ENCODE peak calls at places on chromosomes 5 and 9, in six cellular contexts. One of them, this sample, is unnamed.

GRCh38 chr9:136204838-136205706 is at the start of gene LHX3:
- DNase-seq in tibial nerve: no peak
- DNase-seq in heart left ventricle: peak
- DNase-seq in RWPE1: peak
- DNase-seq in PC-3: no peak
- DNase-seq in H9: peak
- DNase-seq in this sample: no peak

GRCh38 chr5:10577371-10578291 is 13.8 kb downstream of the ANKRD33B start:
- DNase-seq in tibial nerve: no peak
- DNase-seq in heart left ventricle: peak
- DNase-seq in RWPE1: no peak
- DNase-seq in PC-3: no peak
- DNase-seq in H9: no peak
- DNase-seq in this sample: no peak

GRCh38 chr5:165502893-165503696 is 1997.7 kb downstream of the MAT2B start:
- DNase-seq in tibial nerve: no peak
- DNase-seq in heart left ventricle: no peak
- DNase-seq in RWPE1: no peak
- DNase-seq in PC-3: no peak
- DNase-seq in H9: no peak
- DNase-seq in this sample: no peak

GRCh38 chr5:13188393-13188792 is 756.1 kb downstream of the DNAH5 start:
- DNase-seq in tibial nerve: peak
- DNase-seq in heart left ventricle: no peak
- DNase-seq in RWPE1: no peak
- DNase-seq in PC-3: peak
- DNase-seq in H9: no peak
- DNase-seq in this sample: no peak

GRCh38 chr9:82131072-82131471 is 142.5 kb downstream of the SPATA31D1 start:
- DNase-seq in tibial nerve: no peak
- DNase-seq in heart left ventricle: no peak
- DNase-seq in RWPE1: no peak
- DNase-seq in PC-3: no peak
- DNase-seq in H9: no peak
- DNase-seq in this sample: no peak

GRCh38 chr9:123652416-123652815 is 277.5 kb downstream of the DENND1A start:
- DNase-seq in tibial nerve: no peak
- DNase-seq in heart left ventricle: no peak
- DNase-seq in RWPE1: no peak
- DNase-seq in PC-3: no peak
- DNase-seq in H9: no peak
- DNase-seq in this sample: no peak

GRCh38 chr5:157108961-157109360 is at the start of gene HAVCR2:
- DNase-seq in tibial nerve: peak
- DNase-seq in heart left ventricle: peak
- DNase-seq in RWPE1: no peak
- DNase-seq in PC-3: no peak
- DNase-seq in H9: no peak
- DNase-seq in this sample: no peak

GRCh38 chr9:113152699-113153098 is 1.9 kb downstream of the SLC31A2 start:
- DNase-seq in tibial nerve: no peak
- DNase-seq in heart left ventricle: no peak
- DNase-seq in RWPE1: peak
- DNase-seq in PC-3: peak
- DNase-seq in H9: no peak
- DNase-seq in this sample: no peak

GRCh38 chr5:98755406-98755805 is 18.1 kb upstream of the RGMB start:
- DNase-seq in tibial nerve: no peak
- DNase-seq in heart left ventricle: no peak
- DNase-seq in RWPE1: no peak
- DNase-seq in PC-3: peak
- DNase-seq in H9: no peak
- DNase-seq in this sample: no peak

GRCh38 chr5:443239-444151 is 519 bp downstream of the EXOC3 start:
- DNase-seq in tibial nerve: no peak
- DNase-seq in heart left ventricle: no peak
- DNase-seq in RWPE1: peak
- DNase-seq in PC-3: no peak
- DNase-seq in H9: peak
- DNase-seq in this sample: no peak

GRCh38 chr5:160486573-160486972 is 64.9 kb downstream of the PTTG1 start:
- DNase-seq in tibial nerve: no peak
- DNase-seq in heart left ventricle: no peak
- DNase-seq in RWPE1: no peak
- DNase-seq in PC-3: no peak
- DNase-seq in H9: no peak
- DNase-seq in this sample: no peak

GRCh38 chr9:103991698-103992097 is 102.4 kb upstream of the SMC2 start:
- DNase-seq in tibial nerve: no peak
- DNase-seq in heart left ventricle: no peak
- DNase-seq in RWPE1: no peak
- DNase-seq in PC-3: no peak
- DNase-seq in H9: no peak
- DNase-seq in this sample: no peak

GRCh38 chr5:54663876-54664275 is 146.3 kb downstream of the SNX18 start:
- DNase-seq in tibial nerve: peak
- DNase-seq in heart left ventricle: no peak
- DNase-seq in RWPE1: peak
- DNase-seq in PC-3: peak
- DNase-seq in H9: no peak
- DNase-seq in this sample: no peak

GRCh38 chr9:20382460-20383071 is 239.7 kb downstream of the MLLT3 start:
- DNase-seq in tibial nerve: no peak
- DNase-seq in heart left ventricle: no peak
- DNase-seq in RWPE1: no peak
- DNase-seq in PC-3: peak
- DNase-seq in H9: no peak
- DNase-seq in this sample: no peak

GRCh38 chr9:110317921-110318320 is 19.7 kb downstream of the TXNDC8 start:
- DNase-seq in tibial nerve: no peak
- DNase-seq in heart left ventricle: no peak
- DNase-seq in RWPE1: no peak
- DNase-seq in PC-3: no peak
- DNase-seq in H9: no peak
- DNase-seq in this sample: no peak

GRCh38 chr5:143605403-143606005 is 202.0 kb upstream of the NR3C1 start:
- DNase-seq in tibial nerve: peak
- DNase-seq in heart left ventricle: peak
- DNase-seq in RWPE1: no peak
- DNase-seq in PC-3: peak
- DNase-seq in H9: no peak
- DNase-seq in this sample: no peak

GRCh38 chr9:111094433-111095421 is 56.5 kb upstream of the LPAR1 start:
- DNase-seq in tibial nerve: peak
- DNase-seq in heart left ventricle: peak
- DNase-seq in RWPE1: peak
- DNase-seq in PC-3: peak
- DNase-seq in H9: no peak
- DNase-seq in this sample: no peak

GRCh38 chr9:92961627-92962302 is 14.4 kb downstream of the FGD3 start:
- DNase-seq in tibial nerve: no peak
- DNase-seq in heart left ventricle: no peak
- DNase-seq in RWPE1: no peak
- DNase-seq in PC-3: no peak
- DNase-seq in H9: no peak
- DNase-seq in this sample: no peak

GRCh38 chr9:99628843-99629242 is 192.8 kb upstream of the NR4A3 start:
- DNase-seq in tibial nerve: no peak
- DNase-seq in heart left ventricle: no peak
- DNase-seq in RWPE1: no peak
- DNase-seq in PC-3: no peak
- DNase-seq in H9: no peak
- DNase-seq in this sample: no peak

GRCh38 chr5:82351754-82352145 is 73.6 kb upstream of the RPS23 start:
- DNase-seq in tibial nerve: no peak
- DNase-seq in heart left ventricle: no peak
- DNase-seq in RWPE1: peak
- DNase-seq in PC-3: peak
- DNase-seq in H9: no peak
- DNase-seq in this sample: peak
- H3K27ac ChIP-seq in tibial nerve: no peak
- H3K27ac ChIP-seq in heart left ventricle: peak
- H3K27ac ChIP-seq in RWPE1: no peak
- H3K27ac ChIP-seq in PC-3: peak
- H3K27ac ChIP-seq in H9: no peak
- H3K27ac ChIP-seq in this sample: no peak

GRCh38 chr9:8534828-8535227 is 735.2 kb upstream of the DMAC1 start:
- DNase-seq in tibial nerve: no peak
- DNase-seq in heart left ventricle: no peak
- DNase-seq in RWPE1: no peak
- DNase-seq in PC-3: no peak
- DNase-seq in H9: no peak
- DNase-seq in this sample: no peak
- H3K27ac ChIP-seq in tibial nerve: no peak
- H3K27ac ChIP-seq in heart left ventricle: no peak
- H3K27ac ChIP-seq in RWPE1: no peak
- H3K27ac ChIP-seq in PC-3: no peak
- H3K27ac ChIP-seq in H9: no peak
- H3K27ac ChIP-seq in this sample: no peak

GRCh38 chr5:38753776-38754175 is 92.0 kb upstream of the OSMR start:
- DNase-seq in tibial nerve: no peak
- DNase-seq in heart left ventricle: no peak
- DNase-seq in RWPE1: no peak
- DNase-seq in PC-3: no peak
- DNase-seq in H9: no peak
- DNase-seq in this sample: no peak
- H3K27ac ChIP-seq in tibial nerve: no peak
- H3K27ac ChIP-seq in heart left ventricle: no peak
- H3K27ac ChIP-seq in RWPE1: no peak
- H3K27ac ChIP-seq in PC-3: no peak
- H3K27ac ChIP-seq in H9: no peak
- H3K27ac ChIP-seq in this sample: no peak

GRCh38 chr5:179821298-179822058 is 773 bp downstream of the SQSTM1 start:
- DNase-seq in tibial nerve: peak
- DNase-seq in heart left ventricle: peak
- DNase-seq in RWPE1: peak
- DNase-seq in PC-3: peak
- DNase-seq in H9: peak
- DNase-seq in this sample: peak
- H3K27ac ChIP-seq in tibial nerve: peak
- H3K27ac ChIP-seq in heart left ventricle: peak
- H3K27ac ChIP-seq in RWPE1: peak
- H3K27ac ChIP-seq in PC-3: peak
- H3K27ac ChIP-seq in H9: no peak
- H3K27ac ChIP-seq in this sample: peak

GRCh38 chr9:120886490-120886967 is 9.5 kb upstream of the PHF19 start:
- DNase-seq in tibial nerve: peak
- DNase-seq in heart left ventricle: no peak
- DNase-seq in RWPE1: no peak
- DNase-seq in PC-3: peak
- DNase-seq in H9: no peak
- DNase-seq in this sample: no peak
- H3K27ac ChIP-seq in tibial nerve: no peak
- H3K27ac ChIP-seq in heart left ventricle: no peak
- H3K27ac ChIP-seq in RWPE1: no peak
- H3K27ac ChIP-seq in PC-3: peak
- H3K27ac ChIP-seq in H9: no peak
- H3K27ac ChIP-seq in this sample: no peak

GRCh38 chr5:58886315-58887207 is 303.7 kb downstream of the RAB3C start:
- DNase-seq in tibial nerve: peak
- DNase-seq in heart left ventricle: peak
- DNase-seq in RWPE1: peak
- DNase-seq in PC-3: peak
- DNase-seq in H9: peak
- DNase-seq in this sample: peak
- H3K27ac ChIP-seq in tibial nerve: peak
- H3K27ac ChIP-seq in heart left ventricle: no peak
- H3K27ac ChIP-seq in RWPE1: no peak
- H3K27ac ChIP-seq in PC-3: no peak
- H3K27ac ChIP-seq in H9: no peak
- H3K27ac ChIP-seq in this sample: no peak

GRCh38 chr9:96480736-96481135 is 30.8 kb downstream of the HABP4 start:
- DNase-seq in tibial nerve: no peak
- DNase-seq in heart left ventricle: no peak
- DNase-seq in RWPE1: no peak
- DNase-seq in PC-3: no peak
- DNase-seq in H9: no peak
- DNase-seq in this sample: no peak

GRCh38 chr9:96483733-96484240 is 33.8 kb downstream of the HABP4 start:
- DNase-seq in tibial nerve: no peak
- DNase-seq in heart left ventricle: no peak
- DNase-seq in RWPE1: no peak
- DNase-seq in PC-3: no peak
- DNase-seq in H9: no peak
- DNase-seq in this sample: no peak

GRCh38 chr9:96483197-96483596 is 33.2 kb downstream of the HABP4 start:
- DNase-seq in tibial nerve: no peak
- DNase-seq in heart left ventricle: no peak
- DNase-seq in RWPE1: no peak
- DNase-seq in PC-3: no peak
- DNase-seq in H9: no peak
- DNase-seq in this sample: no peak

GRCh38 chr9:96484521-96484931 is 34.6 kb downstream of the HABP4 start:
- DNase-seq in tibial nerve: no peak
- DNase-seq in heart left ventricle: no peak
- DNase-seq in RWPE1: no peak
- DNase-seq in PC-3: no peak
- DNase-seq in H9: no peak
- DNase-seq in this sample: no peak

GRCh38 chr9:96482471-96482870 is 32.5 kb downstream of the HABP4 start:
- DNase-seq in tibial nerve: no peak
- DNase-seq in heart left ventricle: no peak
- DNase-seq in RWPE1: no peak
- DNase-seq in PC-3: no peak
- DNase-seq in H9: no peak
- DNase-seq in this sample: no peak
- H3K27ac ChIP-seq in tibial nerve: no peak
- H3K27ac ChIP-seq in heart left ventricle: no peak
- H3K27ac ChIP-seq in RWPE1: no peak
- H3K27ac ChIP-seq in PC-3: no peak
- H3K27ac ChIP-seq in H9: no peak
- H3K27ac ChIP-seq in this sample: no peak

DNA sequence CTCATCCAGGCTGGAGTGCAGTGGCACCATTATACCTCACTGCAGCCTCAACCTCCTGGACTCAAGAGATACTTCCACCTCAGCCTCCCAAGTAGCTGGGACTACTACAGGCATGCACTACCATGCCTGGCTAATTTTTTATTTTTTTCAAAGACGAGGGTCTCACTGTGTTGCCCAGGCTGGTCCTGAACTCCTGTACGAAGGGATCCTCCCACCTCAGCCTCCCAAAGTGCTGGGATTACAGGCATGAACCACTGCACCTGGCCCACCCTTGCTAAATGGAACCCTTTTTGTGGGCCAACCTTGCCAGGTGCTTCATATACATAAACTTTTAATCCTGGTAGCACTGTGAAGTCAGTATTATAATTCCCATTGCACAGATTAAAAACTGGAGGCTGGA is 1.0 kb downstream of the GRHPR start:
- DNase-seq in tibial nerve: no peak
- DNase-seq in heart left ventricle: no peak
- DNase-seq in RWPE1: no peak
- DNase-seq in PC-3: no peak
- DNase-seq in H9: no peak
- DNase-seq in this sample: no peak
- H3K27ac ChIP-seq in tibial nerve: peak
- H3K27ac ChIP-seq in heart left ventricle: no peak
- H3K27ac ChIP-seq in RWPE1: peak
- H3K27ac ChIP-seq in PC-3: no peak
- H3K27ac ChIP-seq in H9: no peak
- H3K27ac ChIP-seq in this sample: no peak

This sample was measured in SK-N-SH.